ENCODE peak calls at places on chromosomes 1 and 21, in four cellular contexts. U is PC-9, I is MM.1S, S is neural progenitor cell. J is an unnamed sample. For H3F3A and H3K9me3, the result is how much of the 10 kb centered on the place peaks cover.

GRCh38 chr1:18936471-18936813 is 20.0 kb downstream of the IFFO2 start:
- DNase-seq in U (no peak), I (no peak), S (no peak), J (no peak)

GRCh38 chr1:117710710-117711109 is 104.9 kb downstream of the TENT5C start:
- DNase-seq in U (no peak), I (no peak), S (peak), J (no peak)

GRCh38 chr1:234730110-234730509 is 120.1 kb upstream of the IRF2BP2 start:
- DNase-seq in U (no peak), I (no peak), S (no peak), J (no peak)

GRCh38 chr1:16139473-16139962 is 16.4 kb downstream of the EPHA2 start:
- DNase-seq in U (peak), I (no peak), S (no peak), J (peak)

GRCh38 chr1:7878027-7878426 is 25.2 kb upstream of the UTS2 start:
- DNase-seq in U (no peak), I (no peak), S (no peak), J (no peak)

GRCh38 chr1:150093805-150094204 is 26.2 kb downstream of the VPS45 start:
- DNase-seq in U (no peak), I (no peak), S (no peak), J (no peak)

GRCh38 chr1:91592716-91593477 is 92.2 kb downstream of the CDC7 start:
- DNase-seq in U (no peak), I (no peak), S (no peak), J (no peak)

GRCh38 chr21:27425172-27425571 is 458.3 kb upstream of the ADAMTS5 start:
- DNase-seq in U (no peak), I (no peak), S (no peak), J (peak)

GRCh38 chr1:234619794-234620247 is 9.8 kb upstream of the IRF2BP2 start:
- DNase-seq in U (no peak), I (no peak), S (no peak), J (peak)

GRCh38 chr1:29251164-29252130 is 15.1 kb downstream of the PTPRU start:
- DNase-seq in U (no peak), I (no peak), S (no peak), J (no peak)

GRCh38 chr1:229556551-229556950 is 2.0 kb downstream of the ABCB10 start:
- DNase-seq in U (no peak), I (no peak), S (no peak), J (peak)

GRCh38 chr1:16208270-16208987 is 4.0 kb downstream of the ARHGEF19 start:
- DNase-seq in U (peak), I (no peak), S (no peak), J (peak)

GRCh38 chr1:212858461-212859265 is 588 bp downstream of the FLVCR1 start:
- DNase-seq in U (peak), I (peak), S (peak), J (peak)

GRCh38 chr1:89523597-89524368 is 846 bp upstream of the LRRC8B start:
- DNase-seq in U (no peak), I (peak), S (peak), J (no peak)

GRCh38 chr1:45035631-45036301 is 23.7 kb downstream of the UROD start:
- DNase-seq in U (no peak), I (no peak), S (no peak), J (no peak)

GRCh38 chr1:15353839-15354579 is 55.7 kb upstream of the EFHD2 start:
- DNase-seq in U (no peak), I (no peak), S (no peak), J (peak)

GRCh38 chr1:178472531-178472930 is 24.2 kb downstream of the CLEC20A start:
- DNase-seq in U (no peak), I (no peak), S (no peak), J (no peak)

GRCh38 chr21:33325222-33326067 is 675 bp downstream of the IFNAR1 start:
- DNase-seq in U (peak), I (peak), S (no peak), J (peak)

GRCh38 chr1:235024706-235025421 is 103.8 kb downstream of the TOMM20 start:
- DNase-seq in U (no peak), I (no peak), S (no peak), J (no peak)

GRCh38 chr1:26472330-26472900 is at the start of gene HMGN2:
- DNase-seq in U (peak), I (peak), S (peak), J (peak)
- H3F3A ChIP-seq in U (under half), I (half or more), S (half or more), J (under half)

DNA sequence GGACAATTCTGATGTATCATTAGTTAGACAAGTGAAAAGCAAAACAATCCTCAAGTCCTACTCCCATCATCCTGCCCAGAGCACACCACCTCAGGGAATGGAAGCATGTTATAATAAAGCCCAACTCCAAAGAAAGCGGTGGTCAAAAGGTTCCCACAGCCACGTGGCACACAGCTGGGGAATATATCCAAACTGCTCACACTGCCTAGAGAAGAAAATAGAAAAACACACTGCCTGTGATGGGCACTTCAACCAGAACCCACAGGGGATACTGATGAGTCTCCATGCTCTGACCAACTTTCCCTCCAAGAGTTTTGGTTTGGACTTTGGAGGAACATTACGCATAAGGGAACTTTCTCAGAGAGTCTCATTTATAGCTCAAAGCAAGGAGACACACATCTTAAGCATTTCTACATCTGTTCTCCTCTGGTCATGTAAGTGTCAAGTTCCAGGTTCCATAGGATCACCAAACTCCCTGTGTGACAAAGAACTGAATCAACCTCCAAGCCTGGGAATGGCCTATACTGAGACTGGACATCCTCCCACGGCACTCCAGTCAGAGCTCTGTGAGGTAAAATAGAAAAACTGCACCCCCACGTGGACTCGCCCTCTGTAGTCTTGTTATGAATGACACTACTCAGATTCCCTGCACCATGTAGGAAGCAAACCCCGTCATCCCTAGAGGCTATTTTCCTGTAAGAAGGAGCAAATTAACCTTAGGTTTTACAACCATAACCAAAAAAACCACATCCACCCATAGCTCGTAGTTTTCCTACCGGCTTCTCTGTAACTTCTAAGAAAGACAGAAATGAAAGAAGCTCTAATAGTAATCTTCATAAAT is 12.2 kb downstream of the DSTYK start:
- DNase-seq in U (no peak), I (no peak), S (no peak), J (peak)
- H3K27ac ChIP-seq in U (no peak), I (no peak), S (no peak), J (peak)

GRCh38 chr1:11653101-11653601 is 1.1 kb downstream of the FBXO2 start:
- DNase-seq in U (peak), I (no peak), S (peak), J (no peak)
- H3K9me3 ChIP-seq in U (under half), I (under half), S (under half), J (under half)

DNA sequence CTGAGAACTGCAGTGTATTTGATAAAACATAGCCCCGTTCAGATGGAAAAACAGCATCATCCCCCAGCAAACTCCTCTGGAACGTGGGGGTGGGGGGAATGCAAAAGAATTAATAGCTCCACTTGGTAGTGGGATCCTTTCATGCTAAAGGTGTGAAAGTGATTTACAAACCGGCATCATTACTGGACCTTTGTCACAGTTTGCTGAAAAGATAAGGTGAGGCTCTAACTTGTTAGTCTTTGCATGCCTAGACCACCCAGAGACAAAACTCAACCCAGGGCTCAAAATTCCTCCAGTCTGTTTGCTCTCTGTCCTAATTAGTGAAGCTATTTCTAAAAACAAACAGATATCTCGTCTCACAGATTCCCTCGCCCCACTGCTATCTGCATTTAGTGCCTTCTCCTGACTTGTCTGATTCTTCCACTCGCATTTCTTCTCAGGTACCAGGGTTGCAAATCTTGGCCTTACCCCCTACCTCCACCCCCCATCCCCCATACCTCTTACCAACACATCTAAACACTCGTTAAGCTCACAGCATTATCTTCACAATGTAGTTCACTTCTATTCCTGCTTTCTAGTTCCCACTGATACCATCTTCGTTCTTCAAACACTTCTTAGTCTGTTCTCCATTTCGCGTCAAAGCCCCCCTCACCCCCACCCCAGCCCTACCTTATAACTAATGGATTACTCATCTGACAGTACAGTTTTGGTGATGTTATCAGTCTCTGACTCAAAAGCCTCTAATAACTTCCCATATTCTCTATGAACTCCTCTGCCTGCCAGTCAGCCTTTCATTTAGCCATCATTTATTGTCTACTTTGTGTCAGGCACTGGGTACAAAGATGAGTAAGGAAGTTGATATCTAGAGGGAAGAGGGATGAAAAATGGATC is 11.8 kb downstream of the IER5 start:
- DNase-seq in U (no peak), I (no peak), S (peak), J (peak)
- H3F3A ChIP-seq in U (half or more), I (under half), S (under half), J (half or more)

DNA sequence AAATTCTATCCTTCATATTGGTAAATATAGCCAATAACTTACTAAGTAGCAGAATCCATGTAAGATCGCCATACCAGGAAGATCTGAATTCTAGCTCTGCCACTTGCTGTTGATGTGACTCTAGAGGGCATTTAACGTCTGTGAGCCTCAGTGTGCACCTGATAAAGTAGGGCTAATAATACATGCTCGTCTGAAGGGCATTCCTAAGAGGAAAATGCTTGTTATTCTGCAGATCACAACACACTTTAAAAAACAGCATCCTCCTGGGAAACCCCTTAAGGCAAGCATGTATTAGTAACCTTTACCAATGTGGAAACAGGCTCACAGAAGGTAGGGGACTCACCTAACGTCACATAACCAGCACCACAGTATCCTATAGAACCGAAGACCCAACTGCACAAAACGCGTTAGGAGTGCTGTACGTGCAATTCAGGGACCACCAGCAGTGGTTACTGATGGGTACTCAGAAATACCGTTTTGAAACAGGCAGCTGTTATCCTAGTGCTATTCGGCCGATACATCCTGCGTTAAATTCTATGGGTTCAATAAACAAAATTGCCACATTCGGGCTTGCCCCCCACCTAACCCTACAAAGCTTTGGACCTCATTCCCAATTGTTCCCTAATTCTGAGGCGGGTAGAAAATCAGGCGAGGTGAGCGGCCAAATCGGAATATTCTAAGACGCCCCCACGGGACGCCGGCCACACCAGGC is 758 bp downstream of the DEPDC1 start:
- DNase-seq in U (peak), I (peak), S (peak), J (peak)
- H3K27ac ChIP-seq in U (peak), I (peak), S (peak), J (peak)

DNA sequence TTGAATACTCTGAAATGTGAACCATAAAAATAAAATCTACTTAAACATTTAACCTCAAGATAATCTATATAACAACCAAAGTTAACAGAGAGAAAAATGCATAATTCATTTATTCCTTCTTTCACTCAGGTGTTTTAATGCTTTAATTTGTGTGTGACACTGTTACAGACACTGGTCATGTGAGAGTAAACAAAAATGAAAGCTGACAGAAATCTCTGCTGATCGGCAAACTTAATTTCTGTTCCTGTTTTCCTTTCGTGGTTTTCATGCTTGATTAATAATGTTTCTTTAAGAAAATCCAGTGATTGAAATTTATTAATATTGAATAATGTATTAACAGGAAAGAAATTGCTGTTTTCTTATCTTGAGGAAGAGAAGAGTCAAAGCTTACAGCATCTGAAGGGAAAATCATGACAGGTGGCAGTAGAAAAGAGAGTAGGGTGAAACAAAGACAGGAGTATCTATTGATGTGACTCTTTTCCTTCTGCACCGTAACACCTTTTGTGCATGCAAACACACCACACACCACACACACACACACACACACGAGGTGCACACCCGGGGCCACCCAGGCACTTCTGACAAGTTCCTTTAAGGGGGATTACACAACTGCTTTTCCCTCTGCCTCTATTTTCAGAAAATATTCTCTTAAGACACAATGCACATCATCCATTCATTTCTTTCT is 1.6 kb downstream of the OR2AK2 start:
- DNase-seq in U (no peak), I (peak), S (no peak), J (no peak)
- H3K9me3 ChIP-seq in U (under half), I (under half), S (under half), J (under half)

GRCh38 chr1:110877776-110878175 is 4.8 kb downstream of the CD53 start:
- DNase-seq in U (no peak), I (no peak), S (no peak), J (no peak)

GRCh38 chr1:110878993-110879392 is 6.0 kb downstream of the CD53 start:
- DNase-seq in U (no peak), I (no peak), S (no peak), J (no peak)

GRCh38 chr1:110876748-110877341 is 3.9 kb downstream of the CD53 start:
- DNase-seq in U (no peak), I (no peak), S (no peak), J (no peak)

GRCh38 chr1:110875216-110875731 is 2.3 kb downstream of the CD53 start:
- DNase-seq in U (no peak), I (peak), S (no peak), J (no peak)

DNA sequence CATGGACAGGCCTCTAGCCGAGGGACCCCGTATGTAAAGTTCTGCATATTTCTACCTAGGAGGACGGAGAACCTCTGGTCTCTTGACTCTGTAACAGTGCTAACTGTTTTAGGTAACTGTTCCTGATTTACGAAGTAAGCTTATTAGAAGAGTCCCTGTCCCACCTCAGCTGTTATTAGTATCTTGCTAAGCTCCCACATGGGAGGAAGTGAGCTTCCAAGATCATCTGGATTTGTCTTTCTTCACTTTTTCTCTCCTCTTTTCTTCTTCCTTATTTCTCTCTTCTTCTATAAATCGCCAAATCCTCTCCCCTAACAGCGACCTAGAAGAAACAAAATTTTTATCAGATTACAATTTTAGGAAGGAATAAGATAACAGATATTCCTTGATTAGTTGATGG is 4.4 kb downstream of the CD53 start:
- DNase-seq in U (no peak), I (no peak), S (no peak), J (no peak)
- H3F3A ChIP-seq in U (under half), I (under half), S (under half), J (under half)

DNA sequence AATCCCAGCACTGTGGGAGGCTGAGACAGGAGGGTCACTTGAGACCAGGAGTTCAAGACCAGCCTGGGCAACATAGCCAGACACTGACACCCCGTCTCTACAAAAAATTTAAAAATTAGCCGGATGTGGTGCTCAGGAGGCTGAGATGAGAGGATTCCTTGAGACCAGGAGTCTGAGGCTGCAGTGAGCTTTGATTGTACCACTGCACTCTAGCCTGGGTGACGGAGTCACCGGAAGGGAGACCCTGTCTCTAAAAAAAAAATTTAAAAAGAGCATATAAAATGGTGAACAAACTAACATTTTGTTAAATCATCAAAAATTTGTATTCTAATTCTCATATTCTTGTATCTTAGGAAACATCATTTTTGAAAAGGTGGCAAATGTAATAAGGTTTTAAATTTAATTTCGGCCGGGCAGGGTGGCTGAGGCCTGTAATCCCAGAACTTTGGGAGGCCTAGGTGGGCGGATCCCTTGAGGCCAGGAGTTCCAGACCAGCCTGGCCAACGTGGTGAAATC is 27.1 kb downstream of the MAB21L3 start:
- DNase-seq in U (no peak), I (no peak), S (no peak), J (no peak)
- H3K27ac ChIP-seq in U (no peak), I (no peak), S (no peak), J (peak)